ENCODE peak calls at places on chromosome 1, in eight cellular contexts. One of them, this sample, is unnamed.

GRCh38 chr1:202934755-202935154 is 7.7 kb upstream of the KLHL12 start:
- DNase-seq in thoracic aorta: no peak
- DNase-seq in upper lobe of right lung: no peak
- DNase-seq in body of pancreas: no peak
- DNase-seq in fibroblast of lung: no peak
- DNase-seq in stomach: no peak
- DNase-seq in cardiac muscle cell: no peak
- DNase-seq in RWPE1: no peak
- DNase-seq in this sample: no peak

GRCh38 chr1:34597877-34598514 is 156.9 kb upstream of the GJB5 start:
- DNase-seq in thoracic aorta: no peak
- DNase-seq in upper lobe of right lung: peak
- DNase-seq in body of pancreas: peak
- DNase-seq in fibroblast of lung: peak
- DNase-seq in stomach: peak
- DNase-seq in cardiac muscle cell: peak
- DNase-seq in RWPE1: peak
- DNase-seq in this sample: no peak

GRCh38 chr1:188023206-188023605 is 1194.5 kb downstream of the PLA2G4A start:
- DNase-seq in thoracic aorta: no peak
- DNase-seq in upper lobe of right lung: no peak
- DNase-seq in body of pancreas: no peak
- DNase-seq in fibroblast of lung: peak
- DNase-seq in stomach: no peak
- DNase-seq in cardiac muscle cell: no peak
- DNase-seq in RWPE1: no peak
- DNase-seq in this sample: no peak

GRCh38 chr1:213276236-213276635 is 225.2 kb downstream of the RPS6KC1 start:
- DNase-seq in thoracic aorta: no peak
- DNase-seq in upper lobe of right lung: no peak
- DNase-seq in body of pancreas: no peak
- DNase-seq in fibroblast of lung: no peak
- DNase-seq in stomach: no peak
- DNase-seq in cardiac muscle cell: no peak
- DNase-seq in RWPE1: no peak
- DNase-seq in this sample: no peak

GRCh38 chr1:178693368-178693767 is 31.7 kb upstream of the RALGPS2 start:
- DNase-seq in thoracic aorta: no peak
- DNase-seq in upper lobe of right lung: no peak
- DNase-seq in body of pancreas: no peak
- DNase-seq in fibroblast of lung: no peak
- DNase-seq in stomach: no peak
- DNase-seq in cardiac muscle cell: peak
- DNase-seq in RWPE1: no peak
- DNase-seq in this sample: no peak

GRCh38 chr1:43979528-43980254 is 681 bp downstream of the B4GALT2 start:
- DNase-seq in thoracic aorta: no peak
- DNase-seq in upper lobe of right lung: peak
- DNase-seq in body of pancreas: peak
- DNase-seq in fibroblast of lung: peak
- DNase-seq in stomach: peak
- DNase-seq in cardiac muscle cell: peak
- DNase-seq in RWPE1: peak
- DNase-seq in this sample: no peak

GRCh38 chr1:204443260-204443619 is 31.6 kb upstream of the PPP1R15B start:
- DNase-seq in thoracic aorta: no peak
- DNase-seq in upper lobe of right lung: peak
- DNase-seq in body of pancreas: peak
- DNase-seq in fibroblast of lung: no peak
- DNase-seq in stomach: peak
- DNase-seq in cardiac muscle cell: no peak
- DNase-seq in RWPE1: peak
- DNase-seq in this sample: no peak

GRCh38 chr1:246582301-246583055 is 16.2 kb downstream of the CNST start:
- DNase-seq in thoracic aorta: no peak
- DNase-seq in upper lobe of right lung: no peak
- DNase-seq in body of pancreas: peak
- DNase-seq in fibroblast of lung: no peak
- DNase-seq in stomach: no peak
- DNase-seq in cardiac muscle cell: no peak
- DNase-seq in RWPE1: no peak
- DNase-seq in this sample: no peak

GRCh38 chr1:30407030-30407861 is 316.1 kb downstream of the MATN1 start:
- DNase-seq in thoracic aorta: no peak
- DNase-seq in upper lobe of right lung: peak
- DNase-seq in body of pancreas: no peak
- DNase-seq in fibroblast of lung: peak
- DNase-seq in stomach: peak
- DNase-seq in cardiac muscle cell: no peak
- DNase-seq in RWPE1: no peak
- DNase-seq in this sample: no peak

GRCh38 chr1:25245809-25246599 is 1.2 kb downstream of the RSRP1 start:
- DNase-seq in thoracic aorta: no peak
- DNase-seq in upper lobe of right lung: no peak
- DNase-seq in body of pancreas: no peak
- DNase-seq in fibroblast of lung: peak
- DNase-seq in stomach: no peak
- DNase-seq in cardiac muscle cell: peak
- DNase-seq in RWPE1: peak
- DNase-seq in this sample: no peak

GRCh38 chr1:59678809-59679228 is 135.9 kb upstream of the HOOK1 start:
- DNase-seq in thoracic aorta: no peak
- DNase-seq in upper lobe of right lung: no peak
- DNase-seq in body of pancreas: peak
- DNase-seq in fibroblast of lung: peak
- DNase-seq in stomach: no peak
- DNase-seq in cardiac muscle cell: peak
- DNase-seq in RWPE1: no peak
- DNase-seq in this sample: no peak

GRCh38 chr1:232351335-232351734 is 278.6 kb downstream of the SIPA1L2 start:
- DNase-seq in thoracic aorta: no peak
- DNase-seq in upper lobe of right lung: no peak
- DNase-seq in body of pancreas: no peak
- DNase-seq in fibroblast of lung: no peak
- DNase-seq in stomach: no peak
- DNase-seq in cardiac muscle cell: no peak
- DNase-seq in RWPE1: no peak
- DNase-seq in this sample: no peak

GRCh38 chr1:204567067-204567466 is 50.9 kb downstream of the MDM4 start:
- DNase-seq in thoracic aorta: no peak
- DNase-seq in upper lobe of right lung: no peak
- DNase-seq in body of pancreas: no peak
- DNase-seq in fibroblast of lung: no peak
- DNase-seq in stomach: no peak
- DNase-seq in cardiac muscle cell: no peak
- DNase-seq in RWPE1: no peak
- DNase-seq in this sample: no peak

GRCh38 chr1:215023151-215023832 is 59.2 kb upstream of the KCNK2 start:
- DNase-seq in thoracic aorta: no peak
- DNase-seq in upper lobe of right lung: no peak
- DNase-seq in body of pancreas: no peak
- DNase-seq in fibroblast of lung: no peak
- DNase-seq in stomach: no peak
- DNase-seq in cardiac muscle cell: peak
- DNase-seq in RWPE1: no peak
- DNase-seq in this sample: no peak

GRCh38 chr1:230232352-230232751 is 165.3 kb downstream of the GALNT2 start:
- DNase-seq in thoracic aorta: no peak
- DNase-seq in upper lobe of right lung: no peak
- DNase-seq in body of pancreas: no peak
- DNase-seq in fibroblast of lung: no peak
- DNase-seq in stomach: no peak
- DNase-seq in cardiac muscle cell: peak
- DNase-seq in RWPE1: no peak
- DNase-seq in this sample: no peak

GRCh38 chr1:84280908-84281307 is 20.6 kb upstream of the SAMD13 start:
- DNase-seq in thoracic aorta: no peak
- DNase-seq in upper lobe of right lung: no peak
- DNase-seq in body of pancreas: no peak
- DNase-seq in fibroblast of lung: no peak
- DNase-seq in stomach: no peak
- DNase-seq in cardiac muscle cell: no peak
- DNase-seq in RWPE1: no peak
- DNase-seq in this sample: no peak

GRCh38 chr1:84278905-84279304 is 22.6 kb upstream of the SAMD13 start:
- DNase-seq in thoracic aorta: no peak
- DNase-seq in upper lobe of right lung: no peak
- DNase-seq in body of pancreas: no peak
- DNase-seq in fibroblast of lung: no peak
- DNase-seq in stomach: no peak
- DNase-seq in cardiac muscle cell: no peak
- DNase-seq in RWPE1: no peak
- DNase-seq in this sample: no peak

GRCh38 chr1:84286071-84286470 is 15.4 kb upstream of the SAMD13 start:
- DNase-seq in thoracic aorta: no peak
- DNase-seq in upper lobe of right lung: no peak
- DNase-seq in body of pancreas: no peak
- DNase-seq in fibroblast of lung: peak
- DNase-seq in stomach: no peak
- DNase-seq in cardiac muscle cell: no peak
- DNase-seq in RWPE1: no peak
- DNase-seq in this sample: no peak

GRCh38 chr1:84282780-84283333 is 18.7 kb upstream of the SAMD13 start:
- DNase-seq in thoracic aorta: no peak
- DNase-seq in upper lobe of right lung: no peak
- DNase-seq in body of pancreas: no peak
- DNase-seq in fibroblast of lung: no peak
- DNase-seq in stomach: no peak
- DNase-seq in cardiac muscle cell: no peak
- DNase-seq in RWPE1: no peak
- DNase-seq in this sample: no peak

GRCh38 chr1:84283381-84283780 is 18.1 kb upstream of the SAMD13 start:
- DNase-seq in thoracic aorta: no peak
- DNase-seq in upper lobe of right lung: no peak
- DNase-seq in body of pancreas: no peak
- DNase-seq in fibroblast of lung: no peak
- DNase-seq in stomach: no peak
- DNase-seq in cardiac muscle cell: peak
- DNase-seq in RWPE1: no peak
- DNase-seq in this sample: no peak
- H3K27ac ChIP-seq in thoracic aorta: no peak
- H3K27ac ChIP-seq in upper lobe of right lung: no peak
- H3K27ac ChIP-seq in body of pancreas: no peak
- H3K27ac ChIP-seq in fibroblast of lung: no peak
- H3K27ac ChIP-seq in stomach: no peak
- H3K27ac ChIP-seq in cardiac muscle cell: no peak
- H3K27ac ChIP-seq in RWPE1: no peak
- H3K27ac ChIP-seq in this sample: no peak

GRCh38 chr1:32363713-32364112 is 1.4 kb downstream of the TSSK3 start:
- DNase-seq in thoracic aorta: no peak
- DNase-seq in upper lobe of right lung: peak
- DNase-seq in body of pancreas: no peak
- DNase-seq in fibroblast of lung: no peak
- DNase-seq in stomach: no peak
- DNase-seq in cardiac muscle cell: no peak
- DNase-seq in RWPE1: no peak
- DNase-seq in this sample: no peak

GRCh38 chr1:32364836-32365235 is 2.5 kb downstream of the TSSK3 start:
- DNase-seq in thoracic aorta: no peak
- DNase-seq in upper lobe of right lung: no peak
- DNase-seq in body of pancreas: no peak
- DNase-seq in fibroblast of lung: no peak
- DNase-seq in stomach: no peak
- DNase-seq in cardiac muscle cell: no peak
- DNase-seq in RWPE1: no peak
- DNase-seq in this sample: no peak

GRCh38 chr1:32361308-32361673 is 994 bp downstream of the FAM229A start:
- DNase-seq in thoracic aorta: no peak
- DNase-seq in upper lobe of right lung: no peak
- DNase-seq in body of pancreas: no peak
- DNase-seq in fibroblast of lung: no peak
- DNase-seq in stomach: no peak
- DNase-seq in cardiac muscle cell: no peak
- DNase-seq in RWPE1: no peak
- DNase-seq in this sample: no peak

GRCh38 chr1:32362474-32363313 is at the start of the genes FAM229A and TSSK3:
- DNase-seq in thoracic aorta: no peak
- DNase-seq in upper lobe of right lung: no peak
- DNase-seq in body of pancreas: no peak
- DNase-seq in fibroblast of lung: no peak
- DNase-seq in stomach: no peak
- DNase-seq in cardiac muscle cell: peak
- DNase-seq in RWPE1: no peak
- DNase-seq in this sample: no peak

GRCh38 chr1:32361674-32362473 is 411 bp downstream of the FAM229A start:
- DNase-seq in thoracic aorta: peak
- DNase-seq in upper lobe of right lung: peak
- DNase-seq in body of pancreas: peak
- DNase-seq in fibroblast of lung: peak
- DNase-seq in stomach: peak
- DNase-seq in cardiac muscle cell: peak
- DNase-seq in RWPE1: no peak
- DNase-seq in this sample: no peak
- TF ChIP-seq CTCF in thoracic aorta: peak
- TF ChIP-seq CTCF in upper lobe of right lung: peak
- TF ChIP-seq CTCF in body of pancreas: peak
- TF ChIP-seq CTCF in fibroblast of lung: peak
- TF ChIP-seq CTCF in stomach: peak
- TF ChIP-seq CTCF in cardiac muscle cell: peak
- TF ChIP-seq CTCF in RWPE1: peak
- TF ChIP-seq CTCF in this sample: peak

GRCh38 chr1:32714277-32714676 is 11.7 kb upstream of the SYNC start:
- DNase-seq in thoracic aorta: no peak
- DNase-seq in upper lobe of right lung: no peak
- DNase-seq in body of pancreas: no peak
- DNase-seq in fibroblast of lung: no peak
- DNase-seq in stomach: peak
- DNase-seq in cardiac muscle cell: no peak
- DNase-seq in RWPE1: no peak
- DNase-seq in this sample: no peak
- H3K27ac ChIP-seq in thoracic aorta: no peak
- H3K27ac ChIP-seq in upper lobe of right lung: no peak
- H3K27ac ChIP-seq in body of pancreas: no peak
- H3K27ac ChIP-seq in fibroblast of lung: no peak
- H3K27ac ChIP-seq in stomach: no peak
- H3K27ac ChIP-seq in cardiac muscle cell: no peak
- H3K27ac ChIP-seq in RWPE1: peak
- H3K27ac ChIP-seq in this sample: no peak

GRCh38 chr1:87123610-87124009 is 205.1 kb upstream of the LMO4 start:
- DNase-seq in thoracic aorta: no peak
- DNase-seq in upper lobe of right lung: no peak
- DNase-seq in body of pancreas: no peak
- DNase-seq in fibroblast of lung: no peak
- DNase-seq in stomach: no peak
- DNase-seq in cardiac muscle cell: no peak
- DNase-seq in RWPE1: no peak
- DNase-seq in this sample: no peak

GRCh38 chr1:87119741-87120140 is 205.3 kb downstream of the HS2ST1 start:
- DNase-seq in thoracic aorta: no peak
- DNase-seq in upper lobe of right lung: no peak
- DNase-seq in body of pancreas: no peak
- DNase-seq in fibroblast of lung: no peak
- DNase-seq in stomach: no peak
- DNase-seq in cardiac muscle cell: no peak
- DNase-seq in RWPE1: no peak
- DNase-seq in this sample: no peak

GRCh38 chr1:87117761-87118160 is 203.3 kb downstream of the HS2ST1 start:
- DNase-seq in thoracic aorta: no peak
- DNase-seq in upper lobe of right lung: no peak
- DNase-seq in body of pancreas: no peak
- DNase-seq in fibroblast of lung: peak
- DNase-seq in stomach: no peak
- DNase-seq in cardiac muscle cell: no peak
- DNase-seq in RWPE1: peak
- DNase-seq in this sample: no peak

GRCh38 chr1:87121732-87122163 is 206.9 kb upstream of the LMO4 start:
- DNase-seq in thoracic aorta: no peak
- DNase-seq in upper lobe of right lung: no peak
- DNase-seq in body of pancreas: no peak
- DNase-seq in fibroblast of lung: no peak
- DNase-seq in stomach: no peak
- DNase-seq in cardiac muscle cell: no peak
- DNase-seq in RWPE1: no peak
- DNase-seq in this sample: no peak

GRCh38 chr1:87120779-87121178 is 206.3 kb downstream of the HS2ST1 start:
- DNase-seq in thoracic aorta: no peak
- DNase-seq in upper lobe of right lung: no peak
- DNase-seq in body of pancreas: no peak
- DNase-seq in fibroblast of lung: no peak
- DNase-seq in stomach: no peak
- DNase-seq in cardiac muscle cell: no peak
- DNase-seq in RWPE1: no peak
- DNase-seq in this sample: no peak
- TF ChIP-seq CTCF in thoracic aorta: no peak
- TF ChIP-seq CTCF in upper lobe of right lung: no peak
- TF ChIP-seq CTCF in body of pancreas: no peak
- TF ChIP-seq CTCF in fibroblast of lung: no peak
- TF ChIP-seq CTCF in stomach: no peak
- TF ChIP-seq CTCF in cardiac muscle cell: peak
- TF ChIP-seq CTCF in RWPE1: no peak
- TF ChIP-seq CTCF in this sample: no peak

This sample was measured in CD4-positive, alpha-beta T cell.